ENCODE peak calls at places on chromosomes 2 and 18, in nine cellular contexts. One of them, this sample, is unnamed.

GRCh38 chr2:57126410-57126809 is 920.2 kb upstream of the VRK2 start:
- DNase-seq in body of pancreas: no peak
- DNase-seq in CD8-positive, alpha-beta T cell: no peak
- DNase-seq in HCT116: no peak
- DNase-seq in brain microvascular endothelial cell: no peak
- DNase-seq in heart left ventricle: no peak
- DNase-seq in IMR-90: no peak
- DNase-seq in A673: no peak
- DNase-seq in right cardiac atrium: no peak
- DNase-seq in this sample: no peak

GRCh38 chr2:234071664-234072063 is 21.2 kb downstream of the SPP2 start:
- DNase-seq in brain microvascular endothelial cell: no peak
- DNase-seq in body of pancreas: no peak
- DNase-seq in HCT116: no peak
- DNase-seq in right cardiac atrium: no peak
- DNase-seq in IMR-90: no peak
- DNase-seq in heart left ventricle: no peak
- DNase-seq in CD8-positive, alpha-beta T cell: peak
- DNase-seq in A673: no peak
- DNase-seq in this sample: no peak

GRCh38 chr2:205860847-205861246 is 178.5 kb downstream of the NRP2 start:
- DNase-seq in IMR-90: no peak
- DNase-seq in right cardiac atrium: no peak
- DNase-seq in body of pancreas: no peak
- DNase-seq in HCT116: no peak
- DNase-seq in CD8-positive, alpha-beta T cell: no peak
- DNase-seq in brain microvascular endothelial cell: no peak
- DNase-seq in heart left ventricle: no peak
- DNase-seq in A673: no peak
- DNase-seq in this sample: no peak

GRCh38 chr2:118371500-118371899 is 283.2 kb downstream of the INSIG2 start:
- DNase-seq in CD8-positive, alpha-beta T cell: no peak
- DNase-seq in right cardiac atrium: no peak
- DNase-seq in HCT116: peak
- DNase-seq in brain microvascular endothelial cell: peak
- DNase-seq in IMR-90: peak
- DNase-seq in A673: peak
- DNase-seq in body of pancreas: peak
- DNase-seq in heart left ventricle: no peak
- DNase-seq in this sample: no peak

GRCh38 chr2:57217013-57217412 is 829.6 kb upstream of the VRK2 start:
- DNase-seq in brain microvascular endothelial cell: no peak
- DNase-seq in right cardiac atrium: no peak
- DNase-seq in body of pancreas: no peak
- DNase-seq in HCT116: no peak
- DNase-seq in CD8-positive, alpha-beta T cell: no peak
- DNase-seq in heart left ventricle: peak
- DNase-seq in A673: no peak
- DNase-seq in IMR-90: no peak
- DNase-seq in this sample: no peak

GRCh38 chr2:177478029-177478428 is 85.5 kb downstream of the AGPS start:
- DNase-seq in A673: no peak
- DNase-seq in brain microvascular endothelial cell: peak
- DNase-seq in HCT116: no peak
- DNase-seq in body of pancreas: no peak
- DNase-seq in heart left ventricle: no peak
- DNase-seq in right cardiac atrium: no peak
- DNase-seq in CD8-positive, alpha-beta T cell: no peak
- DNase-seq in IMR-90: no peak
- DNase-seq in this sample: no peak

GRCh38 chr18:41906528-41907256 is 48.3 kb upstream of the PIK3C3 start:
- DNase-seq in brain microvascular endothelial cell: peak
- DNase-seq in IMR-90: peak
- DNase-seq in body of pancreas: no peak
- DNase-seq in heart left ventricle: no peak
- DNase-seq in A673: peak
- DNase-seq in HCT116: peak
- DNase-seq in right cardiac atrium: no peak
- DNase-seq in CD8-positive, alpha-beta T cell: peak
- DNase-seq in this sample: no peak

GRCh38 chr2:119307419-119308140 is 59.1 kb downstream of the C2orf76 start:
- DNase-seq in A673: no peak
- DNase-seq in right cardiac atrium: no peak
- DNase-seq in IMR-90: no peak
- DNase-seq in CD8-positive, alpha-beta T cell: no peak
- DNase-seq in brain microvascular endothelial cell: no peak
- DNase-seq in body of pancreas: no peak
- DNase-seq in heart left ventricle: no peak
- DNase-seq in HCT116: no peak
- DNase-seq in this sample: no peak

GRCh38 chr2:26464390-26465265 is 13.3 kb downstream of the OTOF start:
- DNase-seq in CD8-positive, alpha-beta T cell: no peak
- DNase-seq in body of pancreas: no peak
- DNase-seq in right cardiac atrium: no peak
- DNase-seq in heart left ventricle: no peak
- DNase-seq in A673: no peak
- DNase-seq in brain microvascular endothelial cell: no peak
- DNase-seq in IMR-90: no peak
- DNase-seq in HCT116: no peak
- DNase-seq in this sample: no peak

GRCh38 chr2:60479226-60480088 is 74.0 kb downstream of the BCL11A start:
- DNase-seq in CD8-positive, alpha-beta T cell: no peak
- DNase-seq in IMR-90: no peak
- DNase-seq in HCT116: no peak
- DNase-seq in body of pancreas: no peak
- DNase-seq in brain microvascular endothelial cell: no peak
- DNase-seq in heart left ventricle: no peak
- DNase-seq in A673: no peak
- DNase-seq in right cardiac atrium: no peak
- DNase-seq in this sample: no peak

GRCh38 chr2:85134255-85135065 is 1.3 kb downstream of the TCF7L1 start:
- DNase-seq in HCT116: no peak
- DNase-seq in right cardiac atrium: peak
- DNase-seq in IMR-90: peak
- DNase-seq in CD8-positive, alpha-beta T cell: no peak
- DNase-seq in body of pancreas: peak
- DNase-seq in heart left ventricle: peak
- DNase-seq in A673: no peak
- DNase-seq in brain microvascular endothelial cell: no peak
- DNase-seq in this sample: no peak

GRCh38 chr18:70907673-70908072 is 618.8 kb downstream of the SOCS6 start:
- DNase-seq in A673: peak
- DNase-seq in body of pancreas: no peak
- DNase-seq in CD8-positive, alpha-beta T cell: no peak
- DNase-seq in brain microvascular endothelial cell: no peak
- DNase-seq in HCT116: no peak
- DNase-seq in right cardiac atrium: no peak
- DNase-seq in heart left ventricle: no peak
- DNase-seq in IMR-90: no peak
- DNase-seq in this sample: no peak

GRCh38 chr18:45900623-45901022 is 66.5 kb downstream of the EPG5 start:
- DNase-seq in IMR-90: no peak
- DNase-seq in heart left ventricle: no peak
- DNase-seq in right cardiac atrium: no peak
- DNase-seq in A673: no peak
- DNase-seq in brain microvascular endothelial cell: no peak
- DNase-seq in CD8-positive, alpha-beta T cell: no peak
- DNase-seq in body of pancreas: no peak
- DNase-seq in HCT116: no peak
- DNase-seq in this sample: no peak

GRCh38 chr2:33531345-33532059 is 55.1 kb downstream of the RASGRP3 start:
- DNase-seq in HCT116: no peak
- DNase-seq in body of pancreas: no peak
- DNase-seq in CD8-positive, alpha-beta T cell: no peak
- DNase-seq in IMR-90: peak
- DNase-seq in heart left ventricle: no peak
- DNase-seq in right cardiac atrium: no peak
- DNase-seq in A673: no peak
- DNase-seq in brain microvascular endothelial cell: peak
- DNase-seq in this sample: no peak

GRCh38 chr18:39414009-39414700 is 1848.6 kb upstream of the CELF4 start:
- DNase-seq in right cardiac atrium: no peak
- DNase-seq in body of pancreas: no peak
- DNase-seq in CD8-positive, alpha-beta T cell: no peak
- DNase-seq in brain microvascular endothelial cell: peak
- DNase-seq in A673: no peak
- DNase-seq in IMR-90: peak
- DNase-seq in HCT116: peak
- DNase-seq in heart left ventricle: no peak
- DNase-seq in this sample: peak

GRCh38 chr2:39947294-39948015 is 168.4 kb upstream of the THUMPD2 start:
- DNase-seq in A673: no peak
- DNase-seq in body of pancreas: no peak
- DNase-seq in right cardiac atrium: no peak
- DNase-seq in CD8-positive, alpha-beta T cell: no peak
- DNase-seq in HCT116: no peak
- DNase-seq in IMR-90: no peak
- DNase-seq in brain microvascular endothelial cell: no peak
- DNase-seq in heart left ventricle: no peak
- DNase-seq in this sample: no peak

GRCh38 chr2:38266382-38267051 is 110.6 kb downstream of the ATL2 start:
- DNase-seq in right cardiac atrium: no peak
- DNase-seq in brain microvascular endothelial cell: no peak
- DNase-seq in HCT116: no peak
- DNase-seq in body of pancreas: no peak
- DNase-seq in heart left ventricle: no peak
- DNase-seq in A673: no peak
- DNase-seq in CD8-positive, alpha-beta T cell: no peak
- DNase-seq in IMR-90: no peak
- DNase-seq in this sample: no peak

GRCh38 chr2:63514781-63515180 is 73.5 kb downstream of the WDPCP start:
- DNase-seq in brain microvascular endothelial cell: no peak
- DNase-seq in A673: no peak
- DNase-seq in HCT116: no peak
- DNase-seq in heart left ventricle: no peak
- DNase-seq in body of pancreas: no peak
- DNase-seq in CD8-positive, alpha-beta T cell: no peak
- DNase-seq in right cardiac atrium: no peak
- DNase-seq in IMR-90: no peak
- DNase-seq in this sample: no peak

GRCh38 chr2:49251766-49252165 is 97.5 kb upstream of the FSHR start:
- DNase-seq in right cardiac atrium: no peak
- DNase-seq in IMR-90: peak
- DNase-seq in body of pancreas: no peak
- DNase-seq in HCT116: no peak
- DNase-seq in brain microvascular endothelial cell: peak
- DNase-seq in A673: no peak
- DNase-seq in CD8-positive, alpha-beta T cell: no peak
- DNase-seq in heart left ventricle: no peak
- DNase-seq in this sample: no peak

GRCh38 chr18:56492136-56492535 is 146.3 kb downstream of the TXNL1 start:
- DNase-seq in body of pancreas: no peak
- DNase-seq in CD8-positive, alpha-beta T cell: no peak
- DNase-seq in HCT116: no peak
- DNase-seq in heart left ventricle: no peak
- DNase-seq in right cardiac atrium: no peak
- DNase-seq in A673: no peak
- DNase-seq in brain microvascular endothelial cell: no peak
- DNase-seq in IMR-90: no peak
- DNase-seq in this sample: no peak

GRCh38 chr2:56565143-56565542 is 381.4 kb downstream of the CCDC85A start:
- DNase-seq in right cardiac atrium: no peak
- DNase-seq in heart left ventricle: no peak
- DNase-seq in brain microvascular endothelial cell: no peak
- DNase-seq in IMR-90: no peak
- DNase-seq in CD8-positive, alpha-beta T cell: no peak
- DNase-seq in A673: no peak
- DNase-seq in body of pancreas: no peak
- DNase-seq in HCT116: no peak
- DNase-seq in this sample: no peak

GRCh38 chr2:42918041-42918440 is 125.7 kb upstream of the HAAO start:
- DNase-seq in body of pancreas: no peak
- DNase-seq in IMR-90: no peak
- DNase-seq in heart left ventricle: no peak
- DNase-seq in brain microvascular endothelial cell: no peak
- DNase-seq in HCT116: no peak
- DNase-seq in right cardiac atrium: no peak
- DNase-seq in CD8-positive, alpha-beta T cell: no peak
- DNase-seq in A673: no peak
- DNase-seq in this sample: no peak

GRCh38 chr2:19990416-19990728 is 467 bp upstream of the WDR35 start:
- DNase-seq in body of pancreas: no peak
- DNase-seq in CD8-positive, alpha-beta T cell: no peak
- DNase-seq in HCT116: no peak
- DNase-seq in IMR-90: no peak
- DNase-seq in A673: no peak
- DNase-seq in heart left ventricle: no peak
- DNase-seq in brain microvascular endothelial cell: no peak
- DNase-seq in right cardiac atrium: no peak
- DNase-seq in this sample: no peak
- H3K27ac ChIP-seq in body of pancreas: peak
- H3K27ac ChIP-seq in CD8-positive, alpha-beta T cell: peak
- H3K27ac ChIP-seq in HCT116: no peak
- H3K27ac ChIP-seq in IMR-90: peak
- H3K27ac ChIP-seq in A673: peak
- H3K27ac ChIP-seq in heart left ventricle: no peak
- H3K27ac ChIP-seq in brain microvascular endothelial cell: no peak
- H3K27ac ChIP-seq in right cardiac atrium: no peak
- H3K27ac ChIP-seq in this sample: peak

GRCh38 chr2:140714586-140714985 is 1416.2 kb downstream of the LRP1B start:
- DNase-seq in body of pancreas: no peak
- DNase-seq in brain microvascular endothelial cell: no peak
- DNase-seq in CD8-positive, alpha-beta T cell: no peak
- DNase-seq in right cardiac atrium: no peak
- DNase-seq in heart left ventricle: no peak
- DNase-seq in HCT116: no peak
- DNase-seq in IMR-90: no peak
- DNase-seq in A673: no peak
- DNase-seq in this sample: no peak
- H3K27ac ChIP-seq in body of pancreas: no peak
- H3K27ac ChIP-seq in brain microvascular endothelial cell: no peak
- H3K27ac ChIP-seq in CD8-positive, alpha-beta T cell: no peak
- H3K27ac ChIP-seq in right cardiac atrium: no peak
- H3K27ac ChIP-seq in heart left ventricle: no peak
- H3K27ac ChIP-seq in HCT116: no peak
- H3K27ac ChIP-seq in IMR-90: no peak
- H3K27ac ChIP-seq in A673: no peak
- H3K27ac ChIP-seq in this sample: no peak

GRCh38 chr2:96163768-96164429 is 18.7 kb upstream of the DUSP2 start:
- DNase-seq in IMR-90: no peak
- DNase-seq in right cardiac atrium: no peak
- DNase-seq in brain microvascular endothelial cell: no peak
- DNase-seq in heart left ventricle: no peak
- DNase-seq in A673: no peak
- DNase-seq in body of pancreas: peak
- DNase-seq in HCT116: no peak
- DNase-seq in CD8-positive, alpha-beta T cell: peak
- DNase-seq in this sample: no peak
- H3K27ac ChIP-seq in IMR-90: no peak
- H3K27ac ChIP-seq in right cardiac atrium: no peak
- H3K27ac ChIP-seq in brain microvascular endothelial cell: no peak
- H3K27ac ChIP-seq in heart left ventricle: no peak
- H3K27ac ChIP-seq in A673: no peak
- H3K27ac ChIP-seq in body of pancreas: no peak
- H3K27ac ChIP-seq in HCT116: no peak
- H3K27ac ChIP-seq in CD8-positive, alpha-beta T cell: peak
- H3K27ac ChIP-seq in this sample: no peak

DNA sequence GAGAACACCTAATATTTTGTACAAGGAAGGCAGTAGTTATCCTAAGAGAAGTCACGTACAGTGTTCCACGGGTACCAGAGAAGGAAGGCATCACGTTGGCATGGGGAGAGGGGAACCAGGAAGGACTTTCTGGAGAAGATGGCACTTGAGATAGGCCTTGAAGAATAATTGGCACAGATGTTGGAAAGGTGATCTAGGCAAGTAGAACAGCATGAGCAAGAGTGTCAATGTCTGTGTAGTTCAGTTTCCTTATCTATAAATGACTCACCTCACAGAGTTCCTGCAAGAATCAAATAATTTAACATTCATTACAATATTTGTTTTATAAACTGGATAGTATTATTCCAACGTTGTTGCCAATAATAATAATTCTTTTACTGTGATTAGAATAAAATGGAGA is 48.3 kb upstream of the BZW1 start:
- DNase-seq in HCT116: no peak
- DNase-seq in A673: no peak
- DNase-seq in body of pancreas: no peak
- DNase-seq in right cardiac atrium: no peak
- DNase-seq in IMR-90: peak
- DNase-seq in CD8-positive, alpha-beta T cell: no peak
- DNase-seq in heart left ventricle: no peak
- DNase-seq in brain microvascular endothelial cell: no peak
- DNase-seq in this sample: no peak
- H3K27ac ChIP-seq in HCT116: no peak
- H3K27ac ChIP-seq in A673: no peak
- H3K27ac ChIP-seq in body of pancreas: no peak
- H3K27ac ChIP-seq in right cardiac atrium: no peak
- H3K27ac ChIP-seq in IMR-90: no peak
- H3K27ac ChIP-seq in CD8-positive, alpha-beta T cell: no peak
- H3K27ac ChIP-seq in heart left ventricle: no peak
- H3K27ac ChIP-seq in brain microvascular endothelial cell: peak
- H3K27ac ChIP-seq in this sample: peak